ENCODE peak calls at places on chromosome 15, in seven cellular contexts. One of them, this sample, is unnamed.

GRCh38 chr15:66707310-66708160 is 5.5 kb downstream of the SMAD6 start:
- DNase-seq in gastrocnemius medialis: no peak
- DNase-seq in AG04450: no peak
- DNase-seq in pancreas: no peak
- DNase-seq in cardiac muscle cell: peak; percentile 90
- DNase-seq in brain microvascular endothelial cell: no peak
- DNase-seq in astrocyte: peak; percentile 39
- DNase-seq in this sample: no peak

GRCh38 chr15:65533057-65533752 is 2.9 kb downstream of the HACD3 start:
- DNase-seq in pancreas: no peak
- DNase-seq in cardiac muscle cell: no peak
- DNase-seq in brain microvascular endothelial cell: no peak
- DNase-seq in gastrocnemius medialis: no peak
- DNase-seq in AG04450: no peak
- DNase-seq in astrocyte: no peak
- DNase-seq in this sample: no peak

GRCh38 chr15:64761156-64761555 is 14.2 kb downstream of the RBPMS2 start:
- DNase-seq in astrocyte: no peak
- DNase-seq in gastrocnemius medialis: no peak
- DNase-seq in AG04450: no peak
- DNase-seq in pancreas: no peak
- DNase-seq in cardiac muscle cell: peak; percentile 30
- DNase-seq in brain microvascular endothelial cell: no peak
- DNase-seq in this sample: no peak

GRCh38 chr15:30859091-30859874 is 44.4 kb upstream of the FAN1 start:
- DNase-seq in brain microvascular endothelial cell: peak; percentile 65
- DNase-seq in astrocyte: peak; percentile 4
- DNase-seq in gastrocnemius medialis: no peak
- DNase-seq in AG04450: peak; percentile 11
- DNase-seq in cardiac muscle cell: peak; percentile 38
- DNase-seq in pancreas: no peak
- DNase-seq in this sample: no peak

GRCh38 chr15:69697913-69698312 is 245.3 kb downstream of the RPLP1 start:
- DNase-seq in astrocyte: no peak
- DNase-seq in pancreas: no peak
- DNase-seq in gastrocnemius medialis: no peak
- DNase-seq in cardiac muscle cell: peak; percentile 13
- DNase-seq in brain microvascular endothelial cell: no peak
- DNase-seq in AG04450: no peak
- DNase-seq in this sample: no peak

GRCh38 chr15:50881121-50882048 is 27.1 kb upstream of the AP4E1 start:
- DNase-seq in astrocyte: peak; percentile 23
- DNase-seq in gastrocnemius medialis: no peak
- DNase-seq in brain microvascular endothelial cell: no peak
- DNase-seq in cardiac muscle cell: no peak
- DNase-seq in AG04450: no peak
- DNase-seq in pancreas: no peak
- DNase-seq in this sample: no peak

GRCh38 chr15:51114437-51115119 is 19.9 kb upstream of the TNFAIP8L3 start:
- DNase-seq in cardiac muscle cell: no peak
- DNase-seq in astrocyte: peak; percentile 66
- DNase-seq in AG04450: no peak
- DNase-seq in brain microvascular endothelial cell: no peak
- DNase-seq in gastrocnemius medialis: no peak
- DNase-seq in pancreas: no peak
- DNase-seq in this sample: no peak

GRCh38 chr15:70160803-70161565 is 63.3 kb upstream of the TLE3 start:
- DNase-seq in astrocyte: no peak
- DNase-seq in brain microvascular endothelial cell: no peak
- DNase-seq in gastrocnemius medialis: peak; percentile 65
- DNase-seq in pancreas: no peak
- DNase-seq in AG04450: no peak
- DNase-seq in cardiac muscle cell: no peak
- DNase-seq in this sample: no peak

GRCh38 chr15:84572231-84572630 is 28.6 kb upstream of the ZSCAN2 start:
- DNase-seq in cardiac muscle cell: no peak
- DNase-seq in brain microvascular endothelial cell: no peak
- DNase-seq in pancreas: no peak
- DNase-seq in AG04450: no peak
- DNase-seq in astrocyte: no peak
- DNase-seq in gastrocnemius medialis: no peak
- DNase-seq in this sample: no peak

GRCh38 chr15:60590935-60591490 is 112.1 kb upstream of the ICE2 start:
- DNase-seq in AG04450: no peak
- DNase-seq in gastrocnemius medialis: peak; percentile 50
- DNase-seq in pancreas: peak; percentile 83
- DNase-seq in cardiac muscle cell: peak; percentile 73
- DNase-seq in brain microvascular endothelial cell: peak; percentile 14
- DNase-seq in astrocyte: peak; percentile 10
- DNase-seq in this sample: no peak

GRCh38 chr15:80549191-80549590 is 145.0 kb downstream of the ARNT2 start:
- DNase-seq in AG04450: peak; percentile 48
- DNase-seq in cardiac muscle cell: no peak
- DNase-seq in pancreas: no peak
- DNase-seq in gastrocnemius medialis: no peak
- DNase-seq in brain microvascular endothelial cell: no peak
- DNase-seq in astrocyte: peak; percentile 86
- DNase-seq in this sample: no peak

GRCh38 chr15:101808201-101808600 is 3.8 kb upstream of the OR4F15 start:
- DNase-seq in AG04450: peak; percentile 48
- DNase-seq in brain microvascular endothelial cell: no peak
- DNase-seq in gastrocnemius medialis: no peak
- DNase-seq in pancreas: no peak
- DNase-seq in cardiac muscle cell: no peak
- DNase-seq in astrocyte: peak; percentile 67
- DNase-seq in this sample: no peak

GRCh38 chr15:66955871-66956585 is 109.4 kb upstream of the SMAD3 start:
- DNase-seq in gastrocnemius medialis: no peak
- DNase-seq in pancreas: no peak
- DNase-seq in brain microvascular endothelial cell: peak; percentile 25
- DNase-seq in cardiac muscle cell: no peak
- DNase-seq in AG04450: no peak
- DNase-seq in astrocyte: peak; percentile 75
- DNase-seq in this sample: no peak

GRCh38 chr15:77807115-77807514 is 174.4 kb upstream of the LINGO1 start:
- DNase-seq in brain microvascular endothelial cell: no peak
- DNase-seq in pancreas: no peak
- DNase-seq in AG04450: no peak
- DNase-seq in gastrocnemius medialis: no peak
- DNase-seq in cardiac muscle cell: no peak
- DNase-seq in astrocyte: no peak
- DNase-seq in this sample: no peak

GRCh38 chr15:36784098-36784670 is 204.8 kb downstream of the CDIN1 start:
- DNase-seq in brain microvascular endothelial cell: no peak
- DNase-seq in gastrocnemius medialis: no peak
- DNase-seq in cardiac muscle cell: no peak
- DNase-seq in pancreas: no peak
- DNase-seq in AG04450: no peak
- DNase-seq in astrocyte: no peak
- DNase-seq in this sample: no peak

GRCh38 chr15:36777941-36778340 is 198.5 kb downstream of the CDIN1 start:
- DNase-seq in AG04450: no peak
- DNase-seq in pancreas: no peak
- DNase-seq in astrocyte: peak; percentile 14
- DNase-seq in cardiac muscle cell: no peak
- DNase-seq in brain microvascular endothelial cell: no peak
- DNase-seq in gastrocnemius medialis: no peak
- DNase-seq in this sample: no peak

GRCh38 chr15:36782681-36783080 is 203.3 kb downstream of the CDIN1 start:
- DNase-seq in pancreas: no peak
- DNase-seq in cardiac muscle cell: no peak
- DNase-seq in astrocyte: no peak
- DNase-seq in brain microvascular endothelial cell: no peak
- DNase-seq in gastrocnemius medialis: no peak
- DNase-seq in AG04450: no peak
- DNase-seq in this sample: no peak

GRCh38 chr15:36778516-36778915 is 199.1 kb downstream of the CDIN1 start:
- DNase-seq in gastrocnemius medialis: no peak
- DNase-seq in astrocyte: peak; percentile 79
- DNase-seq in pancreas: no peak
- DNase-seq in AG04450: peak; percentile 41
- DNase-seq in cardiac muscle cell: no peak
- DNase-seq in brain microvascular endothelial cell: no peak
- DNase-seq in this sample: no peak

GRCh38 chr15:36779744-36780408 is 200.4 kb downstream of the CDIN1 start:
- DNase-seq in brain microvascular endothelial cell: no peak
- DNase-seq in AG04450: no peak
- DNase-seq in cardiac muscle cell: no peak
- DNase-seq in gastrocnemius medialis: no peak
- DNase-seq in astrocyte: no peak
- DNase-seq in pancreas: no peak
- DNase-seq in this sample: no peak
- H3K27ac ChIP-seq in brain microvascular endothelial cell: no peak overlapping the region
- H3K27ac ChIP-seq in AG04450: no peak overlapping the region
- H3K27ac ChIP-seq in cardiac muscle cell: no peak overlapping the region
- H3K27ac ChIP-seq in gastrocnemius medialis: no peak overlapping the region
- H3K27ac ChIP-seq in astrocyte: no peak overlapping the region
- H3K27ac ChIP-seq in pancreas: no peak overlapping the region
- H3K27ac ChIP-seq in this sample: no peak overlapping the region

DNA sequence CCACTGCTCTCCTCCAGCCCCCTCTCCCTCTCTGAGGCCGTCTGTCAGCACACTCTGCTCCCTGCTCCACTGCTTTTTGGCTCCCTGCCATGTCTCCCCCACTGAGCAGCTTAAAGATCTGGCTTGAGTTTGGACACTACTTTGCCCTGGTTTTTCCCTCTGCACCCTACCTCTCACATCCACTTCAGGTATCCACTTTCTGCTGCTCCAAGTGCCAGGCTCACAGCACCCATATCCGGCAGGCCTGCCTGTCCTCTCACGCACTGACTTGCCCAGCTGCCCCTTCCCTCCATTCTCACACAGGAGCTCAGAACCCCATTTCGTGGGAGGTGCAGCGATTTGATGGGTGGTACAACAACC is 3.7 kb downstream of the DUOX1 start:
- DNase-seq in astrocyte: no peak
- DNase-seq in pancreas: peak; percentile 31
- DNase-seq in AG04450: no peak
- DNase-seq in brain microvascular endothelial cell: no peak
- DNase-seq in cardiac muscle cell: peak; percentile 60
- DNase-seq in gastrocnemius medialis: no peak
- DNase-seq in this sample: no peak
- H3K27me3 ChIP-seq in astrocyte: peaks cover 60% of the 10 kb centered on the region
- H3K27me3 ChIP-seq in pancreas: no peaks in the 10 kb centered on the region
- H3K27me3 ChIP-seq in AG04450: peaks cover 77% of the 10 kb centered on the region
- H3K27me3 ChIP-seq in brain microvascular endothelial cell: peaks cover 60% of the 10 kb centered on the region
- H3K27me3 ChIP-seq in cardiac muscle cell: peaks cover 83% of the 10 kb centered on the region
- H3K27me3 ChIP-seq in gastrocnemius medialis: peaks cover 52% of the 10 kb centered on the region
- H3K27me3 ChIP-seq in this sample: peaks cover 10% of the 10 kb centered on the region

GRCh38 chr15:58773024-58773423 is 1.9 kb downstream of the MINDY2 start:
- DNase-seq in pancreas: no peak
- DNase-seq in gastrocnemius medialis: no peak
- DNase-seq in cardiac muscle cell: no peak
- DNase-seq in AG04450: no peak
- DNase-seq in brain microvascular endothelial cell: no peak
- DNase-seq in astrocyte: no peak
- DNase-seq in this sample: no peak

GRCh38 chr15:58771621-58772235 is 626 bp downstream of the MINDY2 start:
- DNase-seq in astrocyte: no peak
- DNase-seq in gastrocnemius medialis: peak; percentile 34
- DNase-seq in cardiac muscle cell: no peak
- DNase-seq in brain microvascular endothelial cell: no peak
- DNase-seq in AG04450: no peak
- DNase-seq in pancreas: peak; percentile 89
- DNase-seq in this sample: no peak

GRCh38 chr15:58770519-58770856 is 614 bp upstream of the MINDY2 start:
- DNase-seq in astrocyte: peak; percentile 94
- DNase-seq in cardiac muscle cell: no peak
- DNase-seq in brain microvascular endothelial cell: peak; percentile 85
- DNase-seq in AG04450: peak; percentile 46
- DNase-seq in gastrocnemius medialis: no peak
- DNase-seq in pancreas: no peak
- DNase-seq in this sample: no peak

GRCh38 chr15:58775402-58775801 is 4.3 kb downstream of the MINDY2 start:
- DNase-seq in pancreas: no peak
- DNase-seq in AG04450: no peak
- DNase-seq in cardiac muscle cell: no peak
- DNase-seq in brain microvascular endothelial cell: no peak
- DNase-seq in astrocyte: no peak
- DNase-seq in gastrocnemius medialis: no peak
- DNase-seq in this sample: no peak

DNA sequence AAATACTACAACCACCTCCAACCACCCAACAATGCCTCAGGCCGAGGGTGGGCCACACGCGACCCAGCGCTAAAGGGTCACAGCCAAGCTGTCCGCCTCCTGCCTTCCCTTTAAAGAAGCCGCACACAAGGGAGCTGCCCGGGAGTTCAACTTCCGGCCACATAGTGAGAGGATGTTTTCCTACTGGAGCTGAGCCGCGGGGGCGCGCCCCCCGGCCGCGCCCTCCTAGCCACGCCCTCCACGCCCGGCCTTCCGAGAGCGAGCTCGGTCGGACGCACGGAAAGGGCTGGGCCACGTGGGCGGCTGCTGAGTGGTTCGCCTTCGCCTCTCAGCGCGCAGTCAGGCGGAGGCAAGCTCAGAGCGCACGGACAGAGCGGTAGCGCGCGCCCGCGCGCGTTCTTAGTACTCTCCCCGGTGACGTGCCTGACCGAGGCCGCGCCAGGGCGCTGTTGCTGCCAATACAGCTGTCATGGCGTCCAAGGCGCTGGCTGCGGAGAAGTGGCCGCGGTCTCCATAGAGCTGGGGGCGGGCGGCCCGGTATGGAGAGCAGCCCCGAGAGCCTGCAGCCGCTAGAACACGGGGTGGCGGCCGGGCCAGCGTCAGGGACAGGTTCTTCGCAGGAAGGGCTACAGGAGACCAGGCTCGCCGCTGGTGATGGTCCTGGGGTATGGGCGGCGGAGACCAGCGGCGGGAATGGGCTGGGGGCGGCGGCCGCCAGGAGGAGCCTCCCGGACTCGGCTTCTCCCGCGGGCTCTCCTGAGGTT is at the start of gene MINDY2:
- DNase-seq in pancreas: peak; percentile 99
- DNase-seq in cardiac muscle cell: peak; percentile 100
- DNase-seq in gastrocnemius medialis: peak; percentile 97
- DNase-seq in astrocyte: peak; percentile 97
- DNase-seq in brain microvascular endothelial cell: peak; percentile 98
- DNase-seq in AG04450: peak; percentile 98
- DNase-seq in this sample: peak; percentile 88
- TF ChIP-seq CTCF in pancreas: no peak
- TF ChIP-seq CTCF in cardiac muscle cell: peak; percentile 26
- TF ChIP-seq CTCF in gastrocnemius medialis: no peak
- TF ChIP-seq CTCF in astrocyte: no peak
- TF ChIP-seq CTCF in brain microvascular endothelial cell: peak; percentile 50
- TF ChIP-seq CTCF in AG04450: peak; percentile 36
- TF ChIP-seq CTCF in this sample: no peak

DNA sequence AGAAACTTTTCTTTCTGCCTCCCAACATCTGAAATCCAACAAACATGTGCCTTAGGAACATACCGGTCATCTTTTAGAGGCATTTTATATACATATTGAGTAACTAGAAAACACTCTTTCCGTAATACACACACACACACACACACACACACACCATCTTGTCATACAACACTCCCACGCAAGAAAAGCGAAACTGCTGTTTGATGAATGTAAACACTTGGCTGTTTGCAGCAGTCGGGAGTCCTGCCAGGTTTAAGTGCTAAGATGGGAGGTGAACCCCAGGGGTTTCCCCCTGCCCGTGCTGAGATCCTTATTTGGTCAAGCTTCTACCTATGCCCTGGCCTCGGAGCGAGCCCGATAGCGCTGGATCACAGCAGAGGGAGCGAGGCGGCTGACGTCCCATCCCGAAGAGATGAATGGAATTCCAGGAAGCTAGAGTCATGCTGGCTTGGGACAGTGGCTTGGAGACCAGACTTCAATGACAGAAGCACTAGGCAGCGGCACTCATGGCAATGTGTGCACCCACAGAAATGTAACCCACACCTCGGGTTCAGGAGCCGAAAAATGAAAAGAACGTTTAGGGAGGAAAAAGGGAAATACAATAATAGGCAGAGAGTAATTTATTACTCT is 1.3 kb upstream of the THBS1 start:
- DNase-seq in gastrocnemius medialis: peak; percentile 16
- DNase-seq in AG04450: peak; percentile 96
- DNase-seq in pancreas: peak; percentile 74
- DNase-seq in cardiac muscle cell: peak; percentile 92
- DNase-seq in astrocyte: peak; percentile 94
- DNase-seq in brain microvascular endothelial cell: peak; percentile 90
- DNase-seq in this sample: no peak
- H3K27ac ChIP-seq in gastrocnemius medialis: no peak overlapping the region
- H3K27ac ChIP-seq in AG04450: peak overlapping the region; percentile 96
- H3K27ac ChIP-seq in pancreas: peak overlapping the region; percentile 88
- H3K27ac ChIP-seq in cardiac muscle cell: peak overlapping the region; percentile 95
- H3K27ac ChIP-seq in astrocyte: peak overlapping the region; percentile 97
- H3K27ac ChIP-seq in brain microvascular endothelial cell: peak overlapping the region; percentile 92
- H3K27ac ChIP-seq in this sample: peak overlapping the region; percentile 72